ENCODE peak calls at places on chromosome 22, in four cellular contexts. H is H1, B is HepG2, V is GM12878. O is an unnamed sample.
A peak's percentile ranks its signal among the peaks of the same experiment; 100 is the strongest.

GRCh38 chr22:41330169-41330568 is 28.8 kb downstream of the ZC3H7B start:
- DNase-seq in B (no peak), H (no peak), V (no peak), O (no peak)

GRCh38 chr22:43478621-43479285 is 66.9 kb downstream of the MPPED1 start:
- DNase-seq in H (no peak), V (no peak), B (no peak), O (no peak)

GRCh38 chr22:50337262-50338041 is 5.7 kb upstream of the PPP6R2 start:
- DNase-seq in H (no peak), B (no peak), V (no peak), O (no peak)

GRCh38 chr22:44595841-44596341 is 97.9 kb upstream of the RTL6 start:
- DNase-seq in V (no peak), H (no peak), B (no peak), O (peak; percentile 49)

GRCh38 chr22:26318975-26319374 is 110.1 kb upstream of the ASPHD2 start:
- DNase-seq in H (no peak), B (peak; percentile 13), V (no peak), O (no peak)

GRCh38 chr22:50114221-50114981 is 24.6 kb downstream of the MOV10L1 start:
- DNase-seq in V (no peak), H (no peak), B (no peak), O (no peak)

GRCh38 chr22:49608228-49608627 is 219.4 kb downstream of the BRD1 start:
- DNase-seq in B (no peak), H (no peak), V (no peak), O (no peak)

GRCh38 chr22:26097840-26098239 is 71.4 kb upstream of the SEZ6L start:
- DNase-seq in V (no peak), H (no peak), B (no peak), O (no peak)

GRCh38 chr22:49571326-49571725 is 256.3 kb downstream of the BRD1 start:
- DNase-seq in B (no peak), V (no peak), H (no peak), O (no peak)

GRCh38 chr22:30182833-30183232 is 63.7 kb downstream of the LIF start:
- DNase-seq in B (no peak), V (no peak), H (no peak), O (no peak)

GRCh38 chr22:50255607-50256006 is 4.5 kb upstream of the HDAC10 start:
- DNase-seq in B (no peak), H (no peak), V (no peak), O (no peak)

GRCh38 chr22:44452531-44453420 is 45.3 kb downstream of the RTL6 start:
- DNase-seq in H (no peak), V (no peak), B (no peak), O (no peak)

GRCh38 chr22:45204751-45205623 is 35.7 kb downstream of the KIAA0930 start:
- DNase-seq in B (no peak), H (no peak), V (no peak), O (no peak)

GRCh38 chr22:23248583-23248982 is 68.3 kb downstream of the BCR start:
- DNase-seq in B (peak; percentile 53), H (no peak), V (no peak), O (peak; percentile 50)

GRCh38 chr22:50186789-50187523 is 1.2 kb downstream of the TRABD start:
- DNase-seq in H (no peak), V (no peak), B (no peak), O (no peak)

GRCh38 chr22:26550498-26551033 is 38.3 kb upstream of the TFIP11 start:
- DNase-seq in B (peak; percentile 17), V (no peak), H (no peak), O (no peak)

GRCh38 chr22:36285017-36285416 is 32.1 kb downstream of the APOL1 start:
- DNase-seq in B (no peak), V (no peak), H (no peak), O (no peak)

GRCh38 chr22:22119003-22119402 is 125.6 kb upstream of the VPREB1 start:
- DNase-seq in V (no peak), H (no peak), B (no peak), O (no peak)

GRCh38 chr22:49963647-49964026 is 3.1 kb downstream of the PIM3 start:
- DNase-seq in V (no peak), B (no peak), H (no peak), O (no peak)

GRCh38 chr22:21447694-21448402 is 19.3 kb upstream of the TMEM191C start:
- DNase-seq in H (no peak), V (no peak), B (no peak), O (peak; percentile 69)

GRCh38 chr22:44146088-44146861 is 34.5 kb upstream of the PARVG start:
- DNase-seq in B (no peak), H (no peak), V (no peak), O (no peak)

GRCh38 chr22:50206599-50206998 is 5.8 kb downstream of the SELENOO start:
- DNase-seq in B (peak; percentile 35), V (no peak), H (peak; percentile 49), O (peak; percentile 64)

GRCh38 chr22:22038178-22038880 is 55.7 kb upstream of the TOP3B start:
- DNase-seq in H (no peak), B (no peak), V (no peak), O (no peak)

GRCh38 chr22:23285236-23285635 is 104.9 kb downstream of the BCR start:
- DNase-seq in V (no peak), H (no peak), B (no peak), O (no peak)

GRCh38 chr22:29396126-29396525 is 7.8 kb upstream of the AP1B1 start:
- DNase-seq in B (no peak), H (no peak), V (no peak), O (no peak)

GRCh38 chr22:25774575-25775026 is 32.6 kb downstream of the MYO18B start:
- DNase-seq in V (no peak), B (no peak), H (no peak), O (peak; percentile 59)

GRCh38 chr22:44669725-44670027 is 32.3 kb upstream of the PRR5 start:
- DNase-seq in H (no peak), B (no peak), V (no peak), O (peak; percentile 70)

GRCh38 chr22:34403667-34404066 is 483.4 kb upstream of the LARGE1 start:
- DNase-seq in B (no peak), H (no peak), V (no peak), O (no peak)

GRCh38 chr22:37267661-37268413 is 14.5 kb upstream of the CYTH4 start:
- DNase-seq in H (no peak), V (no peak), B (no peak), O (no peak)

GRCh38 chr22:19991645-19992451 is 24.8 kb downstream of the ARVCF start:
- DNase-seq in V (no peak), H (no peak), B (no peak), O (no peak)
- TF ChIP-seq SUZ12 in V (no peak), H (no peak), B (no peak), O (no peak)

DNA sequence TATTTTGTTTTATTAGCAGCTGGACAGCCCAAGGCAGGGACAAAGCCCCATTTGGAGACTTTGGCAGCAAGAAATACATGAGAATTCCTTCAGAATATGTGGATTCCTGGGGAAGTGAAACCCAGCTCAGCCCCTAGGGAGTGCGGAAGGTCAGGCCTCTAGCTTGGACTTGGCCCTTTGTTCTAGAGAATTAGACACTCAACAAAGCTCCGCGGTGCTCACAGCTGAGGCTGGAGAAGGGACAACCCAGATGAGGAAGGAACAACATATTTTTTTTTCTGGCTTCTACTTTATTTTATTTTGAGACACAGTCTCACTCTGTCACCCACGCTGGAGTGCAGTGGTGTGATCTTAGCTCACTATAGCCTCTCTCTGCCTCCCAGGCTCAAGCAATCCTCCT is 44.7 kb upstream of the SEPTIN5 start:
- DNase-seq in V (no peak), H (no peak), B (no peak), O (no peak)
- TF ChIP-seq SP1 in V (no peak), H (no peak), B (no peak), O (no peak)

GRCh38 chr22:38454361-38455062 is 487 bp downstream of the KCNJ4 start:
- DNase-seq in V (no peak), B (no peak), H (no peak), O (no peak)

GRCh38 chr22:38456272-38456837 is 1.4 kb upstream of the KCNJ4 start:
- DNase-seq in V (no peak), H (no peak), B (no peak), O (no peak)

GRCh38 chr22:38456841-38457699 is 2.1 kb upstream of the KCNJ4 start:
- DNase-seq in H (no peak), V (no peak), B (no peak), O (no peak)

GRCh38 chr22:38455063-38455529 is at the start of gene KCNJ4:
- DNase-seq in H (no peak), B (no peak), V (no peak), O (no peak)

DNA sequence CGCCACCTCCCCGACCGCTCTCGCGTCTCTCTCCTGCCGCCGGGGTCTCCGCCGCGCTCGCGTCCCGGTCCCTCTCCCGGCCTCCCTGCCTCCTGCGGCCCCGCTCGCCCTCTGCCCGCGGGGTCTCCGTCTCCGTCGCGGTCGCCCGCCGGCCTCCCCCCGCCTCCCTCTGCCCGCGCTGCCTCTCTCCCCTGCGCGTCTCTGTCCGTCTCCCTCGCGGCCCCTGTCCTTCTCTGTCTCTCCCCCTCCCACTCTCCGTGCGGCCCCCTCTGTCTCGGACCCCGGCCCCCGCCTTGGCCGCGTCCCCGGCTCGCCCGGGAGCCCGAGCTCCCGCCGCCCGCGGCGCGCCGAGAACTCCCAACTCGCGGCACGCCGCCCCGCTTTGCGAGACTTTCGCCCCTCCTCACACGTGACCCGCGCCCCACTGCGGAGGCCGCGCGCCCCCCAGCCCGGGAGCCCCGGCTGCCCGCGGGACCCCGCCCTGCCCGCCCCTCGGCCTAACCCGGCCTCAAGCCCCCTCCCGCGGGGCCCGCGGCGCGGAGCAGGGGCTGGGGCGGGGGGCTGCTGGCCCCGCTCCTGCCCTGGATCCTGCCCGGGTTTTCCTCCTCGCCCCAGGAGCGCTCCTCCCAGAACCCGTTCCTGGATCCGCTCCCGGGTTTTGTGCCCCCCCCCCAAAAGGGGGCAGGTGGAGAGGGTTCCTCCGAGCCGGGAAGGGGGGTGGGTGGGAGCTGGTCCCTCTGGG is 702 bp upstream of the KCNJ4 start:
- DNase-seq in B (no peak), H (no peak), V (no peak), O (peak; percentile 92)
- TF ChIP-seq SUZ12 in B (no peak), H (no peak), V (peak; percentile 97), O (no peak)

DNA sequence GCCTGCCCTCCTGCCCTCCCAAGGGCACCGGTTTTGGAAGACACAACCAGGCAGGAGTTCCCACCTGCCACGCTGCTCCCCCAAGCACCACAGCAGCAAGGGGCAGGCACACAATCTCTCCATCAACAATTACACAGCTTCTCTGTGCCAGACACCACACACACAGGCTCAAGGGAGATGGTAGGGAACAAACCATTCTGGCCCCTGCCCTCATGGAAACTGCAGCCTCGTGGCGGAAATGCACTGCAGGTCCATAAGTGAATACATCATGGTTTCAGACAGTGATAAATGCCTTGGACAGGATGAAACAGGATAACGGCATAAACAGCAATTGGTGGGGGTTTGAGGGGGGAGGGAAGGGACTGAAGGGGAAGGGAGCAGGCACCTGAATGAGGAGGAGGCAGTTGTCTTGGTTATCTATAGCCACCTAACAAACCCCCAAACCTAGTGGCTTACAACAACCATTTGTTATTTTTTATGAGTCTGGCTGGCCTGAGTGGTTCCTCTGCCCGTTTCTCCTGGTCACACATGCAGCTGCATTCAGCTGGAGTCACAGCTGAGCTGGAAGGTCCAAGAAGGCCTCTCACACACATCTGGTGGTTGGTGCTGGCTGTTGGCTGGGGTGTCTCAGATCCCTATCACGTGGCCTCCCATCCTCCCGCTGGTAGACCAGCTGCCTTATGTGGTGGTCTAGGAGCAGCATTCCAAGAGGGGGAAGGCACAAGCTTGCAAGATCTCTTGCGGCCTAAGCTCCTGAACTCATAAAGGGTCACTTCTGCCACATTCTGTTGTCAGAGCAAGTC is 15.0 kb upstream of the YWHAH start:
- DNase-seq in B (no peak), V (no peak), H (no peak), O (no peak)
- TF ChIP-seq SP1 in B (no peak), V (no peak), H (no peak), O (no peak)